ENCODE peak calls at places on chromosomes 7 and 10, in eight cellular contexts. F, P, Z, D, Y, A, J and V are unnamed samples.

GRCh38 chr10:87643920-87644319 is 15.8 kb upstream of the PAPSS2 start:
- DNase-seq in F (no peak), P (no peak), Z (no peak), D (no peak), Y (no peak), A (no peak), J (no peak), V (no peak)

GRCh38 chr7:107439025-107439424 is 30.8 kb upstream of the GPR22 start:
- DNase-seq in F (no peak), P (no peak), Z (no peak), D (no peak), Y (no peak), A (peak), J (no peak), V (no peak)

GRCh38 chr7:91291902-91292301 is 27.7 kb downstream of the FZD1 start:
- DNase-seq in F (no peak), P (no peak), Z (no peak), D (no peak), Y (no peak), A (no peak), J (no peak), V (no peak)

GRCh38 chr10:72245949-72246525 is 27.7 kb upstream of the DDIT4 start:
- DNase-seq in F (no peak), P (no peak), Z (no peak), D (peak), Y (no peak), A (no peak), J (no peak), V (no peak)

GRCh38 chr10:89534826-89535166 is 598 bp downstream of the SLC16A12 start:
- DNase-seq in F (no peak), P (no peak), Z (no peak), D (no peak), Y (no peak), A (no peak), J (no peak), V (no peak)

GRCh38 chr10:62183442-62183841 is 85.2 kb downstream of the RTKN2 start:
- DNase-seq in F (no peak), P (no peak), Z (peak), D (no peak), Y (no peak), A (no peak), J (peak), V (no peak)

GRCh38 chr10:17872191-17873091 is 63.3 kb downstream of the MRC1 start:
- DNase-seq in F (no peak), P (no peak), Z (peak), D (no peak), Y (no peak), A (peak), J (no peak), V (no peak)

GRCh38 chr7:13551503-13551902 is 438.0 kb downstream of the ETV1 start:
- DNase-seq in F (no peak), P (no peak), Z (no peak), D (no peak), Y (no peak), A (no peak), J (no peak), V (no peak)

GRCh38 chr7:130901209-130901783 is 167.3 kb upstream of the KLF14 start:
- DNase-seq in F (no peak), P (peak), Z (peak), D (peak), Y (peak), A (peak), J (no peak), V (peak)

GRCh38 chr10:48364659-48365405 is 58.4 kb downstream of the MAPK8 start:
- DNase-seq in F (no peak), P (no peak), Z (peak), D (no peak), Y (peak), A (peak), J (no peak), V (no peak)

GRCh38 chr7:7122033-7122478 is 60.3 kb upstream of the C1GALT1 start:
- DNase-seq in F (no peak), P (no peak), Z (peak), D (no peak), Y (no peak), A (peak), J (no peak), V (no peak)

GRCh38 chr10:119207713-119208552 is 562 bp downstream of the GRK5 start:
- DNase-seq in F (no peak), P (peak), Z (peak), D (peak), Y (peak), A (peak), J (no peak), V (no peak)

GRCh38 chr7:154698726-154699291 is 304.1 kb downstream of the PAXIP1 start:
- DNase-seq in F (no peak), P (no peak), Z (no peak), D (no peak), Y (no peak), A (no peak), J (no peak), V (no peak)

GRCh38 chr7:35784332-35784731 is 16.5 kb upstream of the SEPTIN7 start:
- DNase-seq in F (no peak), P (no peak), Z (no peak), D (no peak), Y (no peak), A (no peak), J (no peak), V (no peak)

GRCh38 chr7:101594790-101595189 is 34.3 kb downstream of the MYL10 start:
- DNase-seq in F (no peak), P (no peak), Z (no peak), D (no peak), Y (no peak), A (no peak), J (no peak), V (no peak)

GRCh38 chr7:55055479-55055878 is 36.7 kb downstream of the EGFR start:
- DNase-seq in F (no peak), P (no peak), Z (peak), D (no peak), Y (no peak), A (peak), J (no peak), V (peak)

GRCh38 chr10:75542902-75543301 is 111.5 kb downstream of the LRMDA start:
- DNase-seq in F (no peak), P (no peak), Z (no peak), D (no peak), Y (no peak), A (peak), J (no peak), V (no peak)

GRCh38 chr7:49892473-49892872 is 119.0 kb downstream of the VWC2 start:
- DNase-seq in F (no peak), P (no peak), Z (no peak), D (no peak), Y (no peak), A (no peak), J (no peak), V (no peak)

GRCh38 chr10:79468015-79468560 is 22.7 kb upstream of the ZCCHC24 start:
- DNase-seq in F (no peak), P (no peak), Z (no peak), D (no peak), Y (no peak), A (no peak), J (no peak), V (no peak)

GRCh38 chr10:72219229-72219814 is 3.2 kb upstream of the ASCC1 start:
- DNase-seq in F (no peak), P (no peak), Z (no peak), D (no peak), Y (no peak), A (no peak), J (no peak), V (no peak)

GRCh38 chr7:105647591-105647990 is 66.3 kb upstream of the EFCAB10 start:
- DNase-seq in F (peak), P (no peak), Z (peak), D (no peak), Y (no peak), A (no peak), J (no peak), V (no peak)

GRCh38 chr7:117802660-117803059 is 70.6 kb downstream of the CTTNBP2 start:
- DNase-seq in F (no peak), P (no peak), Z (no peak), D (no peak), Y (no peak), A (no peak), J (no peak), V (no peak)

GRCh38 chr7:157558061-157558460 is 221.3 kb downstream of the DNAJB6 start:
- DNase-seq in F (no peak), P (no peak), Z (no peak), D (no peak), Y (no peak), A (no peak), J (no peak), V (no peak)

GRCh38 chr10:117546020-117546629 is 3.6 kb downstream of the EMX2 start:
- DNase-seq in F (no peak), P (no peak), Z (no peak), D (no peak), Y (no peak), A (no peak), J (no peak), V (no peak)

GRCh38 chr10:101385866-101386658 is 32.1 kb downstream of the BTRC start:
- DNase-seq in F (no peak), P (no peak), Z (no peak), D (no peak), Y (no peak), A (peak), J (no peak), V (no peak)

GRCh38 chr7:157041514-157042277 is 31.2 kb upstream of the MNX1 start:
- DNase-seq in F (no peak), P (no peak), Z (no peak), D (no peak), Y (no peak), A (no peak), J (no peak), V (no peak)

GRCh38 chr7:258476-259190 is 31.3 kb upstream of the FOXL3 start:
- DNase-seq in F (no peak), P (no peak), Z (no peak), D (no peak), Y (no peak), A (no peak), J (no peak), V (no peak)

GRCh38 chr7:117372073-117372472 is 49.2 kb upstream of the WNT2 start:
- DNase-seq in F (no peak), P (no peak), Z (no peak), D (no peak), Y (no peak), A (no peak), J (no peak), V (no peak)

GRCh38 chr7:33177876-33178275 is 48.5 kb downstream of the BBS9 start:
- DNase-seq in F (no peak), P (no peak), Z (no peak), D (no peak), Y (no peak), A (no peak), J (no peak), V (no peak)

GRCh38 chr7:139950881-139951525 is 111.7 kb downstream of the PARP12 start:
- DNase-seq in F (peak), P (no peak), Z (peak), D (no peak), Y (peak), A (no peak), J (no peak), V (peak)

DNA sequence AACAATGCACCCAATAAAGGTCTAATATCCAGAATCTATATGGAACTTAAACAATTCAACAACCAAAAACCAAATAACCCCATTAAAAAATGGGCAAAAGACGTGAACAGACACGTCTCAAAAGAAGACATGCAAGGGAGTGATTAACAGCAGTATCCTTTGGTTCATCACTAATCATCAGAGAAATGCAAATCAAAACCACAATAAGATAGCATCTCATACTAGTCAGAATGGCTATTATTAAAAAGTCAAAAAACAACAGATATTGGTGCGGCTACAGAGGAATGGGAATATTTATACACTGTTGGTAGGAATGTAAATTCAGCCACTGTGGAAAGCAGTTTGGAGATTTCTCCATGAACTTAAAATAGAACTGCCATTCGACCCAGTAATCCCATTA is 46.6 kb downstream of the MSRB2 start:
- DNase-seq in F (no peak), P (no peak), Z (no peak), D (no peak), Y (no peak), A (no peak), J (no peak), V (no peak)
- H3K27ac ChIP-seq in F (no peak), P (no peak), Z (no peak), D (no peak), Y (no peak), A (no peak), J (no peak), V (no peak)

DNA sequence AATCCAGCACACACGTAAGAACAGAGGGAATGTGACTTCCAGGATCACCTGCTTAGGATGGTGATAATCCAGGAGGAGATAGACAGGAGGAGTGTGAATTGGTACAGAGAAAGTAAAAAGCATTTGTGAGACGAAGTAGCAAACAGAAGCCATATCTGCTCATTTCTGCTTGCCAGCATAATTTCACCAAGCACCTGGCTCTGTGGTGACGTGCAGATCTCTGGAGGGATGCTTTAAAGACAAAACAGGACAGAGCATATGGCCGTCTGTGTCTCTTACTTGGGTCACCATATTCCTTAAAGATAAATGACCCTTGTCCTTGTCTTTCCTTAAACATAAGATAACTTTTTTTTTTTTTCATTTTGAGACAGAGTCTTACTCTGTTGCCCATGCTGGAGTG is 90.2 kb upstream of the ARHGAP21 start:
- DNase-seq in F (no peak), P (no peak), Z (no peak), D (no peak), Y (no peak), A (no peak), J (no peak), V (no peak)
- H3K27ac ChIP-seq in F (peak), P (no peak), Z (peak), D (no peak), Y (no peak), A (no peak), J (no peak), V (peak)

GRCh38 chr7:66960192-66960591 is 35.2 kb downstream of the SBDS start:
- DNase-seq in F (no peak), P (no peak), Z (no peak), D (no peak), Y (no peak), A (no peak), J (no peak), V (no peak)

GRCh38 chr7:66953044-66953427 is 32.0 kb downstream of the TMEM248 start:
- DNase-seq in F (no peak), P (no peak), Z (no peak), D (no peak), Y (no peak), A (no peak), J (no peak), V (no peak)

GRCh38 chr7:66958708-66959350 is 36.6 kb downstream of the SBDS start:
- DNase-seq in F (no peak), P (no peak), Z (no peak), D (no peak), Y (no peak), A (no peak), J (no peak), V (no peak)

GRCh38 chr7:66961096-66961495 is 34.3 kb downstream of the SBDS start:
- DNase-seq in F (no peak), P (no peak), Z (no peak), D (no peak), Y (no peak), A (no peak), J (no peak), V (no peak)

GRCh38 chr7:66957595-66958290 is 36.7 kb downstream of the TMEM248 start:
- DNase-seq in F (no peak), P (no peak), Z (no peak), D (no peak), Y (no peak), A (no peak), J (no peak), V (no peak)
- H3K27ac ChIP-seq in F (no peak), P (no peak), Z (no peak), D (peak), Y (no peak), A (no peak), J (no peak), V (no peak)

GRCh38 chr7:18126274-18126673 is 98.6 kb upstream of the PRPS1L1 start:
- DNase-seq in F (no peak), P (no peak), Z (no peak), D (no peak), Y (no peak), A (no peak), J (no peak), V (peak)
- H3K27ac ChIP-seq in F (no peak), P (no peak), Z (no peak), D (no peak), Y (no peak), A (no peak), J (no peak), V (peak)